ENCODE peak calls at places on chromosomes 5 and 9, in five cellular contexts. One of them, this sample, is unnamed.

GRCh38 chr5:6790346-6790865 is 77.2 kb downstream of the TENT4A start:
- DNase-seq in CD4-positive, alpha-beta memory T cell: no peak
- DNase-seq in skeletal muscle cell: no peak
- DNase-seq in bronchial epithelial cell: no peak
- DNase-seq in mammary epithelial cell: no peak
- DNase-seq in this sample: no peak

GRCh38 chr5:152688561-152689274 is 283.6 kb upstream of the NMUR2 start:
- DNase-seq in skeletal muscle cell: peak; percentile 90
- DNase-seq in CD4-positive, alpha-beta memory T cell: no peak
- DNase-seq in bronchial epithelial cell: peak; percentile 88
- DNase-seq in mammary epithelial cell: peak; percentile 92
- DNase-seq in this sample: no peak

GRCh38 chr5:180470966-180471582 is 23.1 kb upstream of the CNOT6 start:
- DNase-seq in skeletal muscle cell: peak; percentile 19
- DNase-seq in bronchial epithelial cell: peak; percentile 38
- DNase-seq in CD4-positive, alpha-beta memory T cell: peak; percentile 40
- DNase-seq in mammary epithelial cell: peak; percentile 12
- DNase-seq in this sample: peak; percentile 52

GRCh38 chr5:60545526-60545925 is 154.4 kb downstream of the DEPDC1B start:
- DNase-seq in bronchial epithelial cell: no peak
- DNase-seq in mammary epithelial cell: no peak
- DNase-seq in CD4-positive, alpha-beta memory T cell: no peak
- DNase-seq in skeletal muscle cell: no peak
- DNase-seq in this sample: no peak

GRCh38 chr5:334903-335739 is 13.6 kb downstream of the AHRR start:
- DNase-seq in CD4-positive, alpha-beta memory T cell: no peak
- DNase-seq in bronchial epithelial cell: no peak
- DNase-seq in mammary epithelial cell: no peak
- DNase-seq in skeletal muscle cell: no peak
- DNase-seq in this sample: peak; percentile 62

GRCh38 chr9:133333011-133333410 is 3.0 kb downstream of the SURF6 start:
- DNase-seq in mammary epithelial cell: no peak
- DNase-seq in bronchial epithelial cell: no peak
- DNase-seq in skeletal muscle cell: no peak
- DNase-seq in CD4-positive, alpha-beta memory T cell: no peak
- DNase-seq in this sample: no peak

GRCh38 chr5:138111181-138111580 is 27.3 kb downstream of the WNT8A start:
- DNase-seq in skeletal muscle cell: no peak
- DNase-seq in mammary epithelial cell: no peak
- DNase-seq in bronchial epithelial cell: no peak
- DNase-seq in CD4-positive, alpha-beta memory T cell: no peak
- DNase-seq in this sample: no peak

GRCh38 chr9:2231831-2232230 is 216.7 kb downstream of the SMARCA2 start:
- DNase-seq in bronchial epithelial cell: no peak
- DNase-seq in CD4-positive, alpha-beta memory T cell: no peak
- DNase-seq in skeletal muscle cell: peak; percentile 70
- DNase-seq in mammary epithelial cell: peak; percentile 32
- DNase-seq in this sample: no peak

GRCh38 chr9:110101531-110102161 is 106.3 kb downstream of the C9orf152 start:
- DNase-seq in CD4-positive, alpha-beta memory T cell: no peak
- DNase-seq in mammary epithelial cell: no peak
- DNase-seq in bronchial epithelial cell: no peak
- DNase-seq in skeletal muscle cell: no peak
- DNase-seq in this sample: peak; percentile 53

GRCh38 chr9:77013932-77014596 is 5.4 kb upstream of the FOXB2 start:
- DNase-seq in bronchial epithelial cell: no peak
- DNase-seq in CD4-positive, alpha-beta memory T cell: no peak
- DNase-seq in skeletal muscle cell: no peak
- DNase-seq in mammary epithelial cell: no peak
- DNase-seq in this sample: no peak

GRCh38 chr5:121816164-121816563 is 35.5 kb upstream of the FTMT start:
- DNase-seq in bronchial epithelial cell: no peak
- DNase-seq in CD4-positive, alpha-beta memory T cell: no peak
- DNase-seq in skeletal muscle cell: no peak
- DNase-seq in mammary epithelial cell: no peak
- DNase-seq in this sample: no peak

GRCh38 chr9:21993007-21993406 is 1.2 kb downstream of the CDKN2A start:
- DNase-seq in mammary epithelial cell: no peak
- DNase-seq in bronchial epithelial cell: no peak
- DNase-seq in CD4-positive, alpha-beta memory T cell: no peak
- DNase-seq in skeletal muscle cell: no peak
- DNase-seq in this sample: no peak

GRCh38 chr9:126676685-126677143 is 63.0 kb downstream of the LMX1B start:
- DNase-seq in mammary epithelial cell: peak; percentile 46
- DNase-seq in bronchial epithelial cell: no peak
- DNase-seq in skeletal muscle cell: no peak
- DNase-seq in CD4-positive, alpha-beta memory T cell: no peak
- DNase-seq in this sample: no peak

GRCh38 chr9:38008168-38009034 is 60.6 kb downstream of the SHB start:
- DNase-seq in mammary epithelial cell: peak; percentile 91
- DNase-seq in CD4-positive, alpha-beta memory T cell: no peak
- DNase-seq in bronchial epithelial cell: peak; percentile 99
- DNase-seq in skeletal muscle cell: no peak
- DNase-seq in this sample: peak; percentile 59

GRCh38 chr9:88532320-88532719 is 2.7 kb upstream of the NXNL2 start:
- DNase-seq in mammary epithelial cell: no peak
- DNase-seq in CD4-positive, alpha-beta memory T cell: no peak
- DNase-seq in bronchial epithelial cell: peak; percentile 29
- DNase-seq in skeletal muscle cell: peak; percentile 78
- DNase-seq in this sample: peak; percentile 71

GRCh38 chr9:26292943-26293342 is 599.7 kb downstream of the CAAP1 start:
- DNase-seq in skeletal muscle cell: peak; percentile 40
- DNase-seq in mammary epithelial cell: peak; percentile 45
- DNase-seq in CD4-positive, alpha-beta memory T cell: no peak
- DNase-seq in bronchial epithelial cell: no peak
- DNase-seq in this sample: no peak

GRCh38 chr5:178469975-178470692 is 120.1 kb downstream of the COL23A1 start:
- DNase-seq in mammary epithelial cell: no peak
- DNase-seq in bronchial epithelial cell: no peak
- DNase-seq in skeletal muscle cell: no peak
- DNase-seq in CD4-positive, alpha-beta memory T cell: no peak
- DNase-seq in this sample: no peak

GRCh38 chr5:34895641-34896419 is 19.5 kb downstream of the RAD1 start:
- DNase-seq in bronchial epithelial cell: no peak
- DNase-seq in skeletal muscle cell: peak; percentile 22
- DNase-seq in CD4-positive, alpha-beta memory T cell: no peak
- DNase-seq in mammary epithelial cell: no peak
- DNase-seq in this sample: no peak

GRCh38 chr5:77209495-77210090 is 887 bp upstream of the PDE8B start:
- DNase-seq in CD4-positive, alpha-beta memory T cell: no peak
- DNase-seq in bronchial epithelial cell: no peak
- DNase-seq in skeletal muscle cell: no peak
- DNase-seq in mammary epithelial cell: no peak
- DNase-seq in this sample: no peak
- H3K4me3 ChIP-seq in CD4-positive, alpha-beta memory T cell: no peak overlapping the region
- H3K4me3 ChIP-seq in bronchial epithelial cell: no peak overlapping the region
- H3K4me3 ChIP-seq in skeletal muscle cell: no peak overlapping the region
- H3K4me3 ChIP-seq in mammary epithelial cell: no peak overlapping the region
- H3K4me3 ChIP-seq in this sample: no peak overlapping the region

GRCh38 chr5:157182143-157182757 is 1.6 kb downstream of the ITK start:
- DNase-seq in CD4-positive, alpha-beta memory T cell: no peak
- DNase-seq in mammary epithelial cell: no peak
- DNase-seq in skeletal muscle cell: no peak
- DNase-seq in bronchial epithelial cell: no peak
- DNase-seq in this sample: no peak
- H3K4me3 ChIP-seq in CD4-positive, alpha-beta memory T cell: peak overlapping the region; percentile 83
- H3K4me3 ChIP-seq in mammary epithelial cell: no peak overlapping the region
- H3K4me3 ChIP-seq in skeletal muscle cell: no peak overlapping the region
- H3K4me3 ChIP-seq in bronchial epithelial cell: no peak overlapping the region
- H3K4me3 ChIP-seq in this sample: peak overlapping the region; percentile 62

GRCh38 chr9:124415102-124415851 is at the start of gene PSMB7:
- DNase-seq in mammary epithelial cell: peak; percentile 90
- DNase-seq in bronchial epithelial cell: peak; percentile 92
- DNase-seq in CD4-positive, alpha-beta memory T cell: peak; percentile 96
- DNase-seq in skeletal muscle cell: peak; percentile 83
- DNase-seq in this sample: peak; percentile 97
- H3K4me3 ChIP-seq in mammary epithelial cell: peak within 1 kb of the TSS; percentile 82
- H3K4me3 ChIP-seq in bronchial epithelial cell: peak within 1 kb of the TSS; percentile 55
- H3K4me3 ChIP-seq in CD4-positive, alpha-beta memory T cell: peak within 1 kb of the TSS; percentile 98
- H3K4me3 ChIP-seq in skeletal muscle cell: peak within 1 kb of the TSS; percentile 93
- H3K4me3 ChIP-seq in this sample: peak within 1 kb of the TSS; percentile 98

GRCh38 chr9:127968046-127968445 is 12.7 kb downstream of the EEIG1 start:
- DNase-seq in CD4-positive, alpha-beta memory T cell: no peak
- DNase-seq in mammary epithelial cell: peak; percentile 86
- DNase-seq in skeletal muscle cell: no peak
- DNase-seq in bronchial epithelial cell: peak; percentile 91
- DNase-seq in this sample: no peak

GRCh38 chr9:127963359-127964064 is 17.3 kb downstream of the EEIG1 start:
- DNase-seq in skeletal muscle cell: no peak
- DNase-seq in CD4-positive, alpha-beta memory T cell: no peak
- DNase-seq in bronchial epithelial cell: no peak
- DNase-seq in mammary epithelial cell: no peak
- DNase-seq in this sample: no peak

GRCh38 chr9:127966416-127967150 is 14.2 kb downstream of the EEIG1 start:
- DNase-seq in bronchial epithelial cell: no peak
- DNase-seq in CD4-positive, alpha-beta memory T cell: no peak
- DNase-seq in mammary epithelial cell: no peak
- DNase-seq in skeletal muscle cell: no peak
- DNase-seq in this sample: no peak

GRCh38 chr9:127967151-127967809 is 13.5 kb downstream of the EEIG1 start:
- DNase-seq in mammary epithelial cell: no peak
- DNase-seq in CD4-positive, alpha-beta memory T cell: no peak
- DNase-seq in bronchial epithelial cell: no peak
- DNase-seq in skeletal muscle cell: no peak
- DNase-seq in this sample: no peak

DNA sequence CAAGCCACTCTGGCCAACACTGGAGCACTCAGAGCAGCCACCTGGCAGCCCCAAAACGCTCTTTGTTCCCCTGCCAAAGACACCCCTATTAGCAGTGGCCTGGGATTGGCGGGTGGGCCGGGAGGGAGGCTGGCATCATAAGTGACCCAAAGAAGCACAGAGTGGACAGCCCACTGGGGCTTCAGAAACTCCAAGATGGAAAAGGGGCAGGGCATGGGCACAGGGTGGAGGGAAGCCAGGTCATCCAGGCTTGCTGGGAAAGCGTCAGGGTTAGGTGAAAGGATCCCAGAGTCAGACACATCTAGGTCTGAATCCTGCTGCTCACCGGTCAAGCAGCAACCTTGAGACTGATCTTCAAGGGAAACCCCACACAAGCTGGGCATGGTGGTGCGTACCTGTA is 14.8 kb downstream of the EEIG1 start:
- DNase-seq in skeletal muscle cell: no peak
- DNase-seq in bronchial epithelial cell: no peak
- DNase-seq in mammary epithelial cell: no peak
- DNase-seq in CD4-positive, alpha-beta memory T cell: no peak
- DNase-seq in this sample: no peak
- H3K4me3 ChIP-seq in skeletal muscle cell: no peak overlapping the region
- H3K4me3 ChIP-seq in bronchial epithelial cell: no peak overlapping the region
- H3K4me3 ChIP-seq in mammary epithelial cell: no peak overlapping the region
- H3K4me3 ChIP-seq in CD4-positive, alpha-beta memory T cell: no peak overlapping the region
- H3K4me3 ChIP-seq in this sample: no peak overlapping the region

DNA sequence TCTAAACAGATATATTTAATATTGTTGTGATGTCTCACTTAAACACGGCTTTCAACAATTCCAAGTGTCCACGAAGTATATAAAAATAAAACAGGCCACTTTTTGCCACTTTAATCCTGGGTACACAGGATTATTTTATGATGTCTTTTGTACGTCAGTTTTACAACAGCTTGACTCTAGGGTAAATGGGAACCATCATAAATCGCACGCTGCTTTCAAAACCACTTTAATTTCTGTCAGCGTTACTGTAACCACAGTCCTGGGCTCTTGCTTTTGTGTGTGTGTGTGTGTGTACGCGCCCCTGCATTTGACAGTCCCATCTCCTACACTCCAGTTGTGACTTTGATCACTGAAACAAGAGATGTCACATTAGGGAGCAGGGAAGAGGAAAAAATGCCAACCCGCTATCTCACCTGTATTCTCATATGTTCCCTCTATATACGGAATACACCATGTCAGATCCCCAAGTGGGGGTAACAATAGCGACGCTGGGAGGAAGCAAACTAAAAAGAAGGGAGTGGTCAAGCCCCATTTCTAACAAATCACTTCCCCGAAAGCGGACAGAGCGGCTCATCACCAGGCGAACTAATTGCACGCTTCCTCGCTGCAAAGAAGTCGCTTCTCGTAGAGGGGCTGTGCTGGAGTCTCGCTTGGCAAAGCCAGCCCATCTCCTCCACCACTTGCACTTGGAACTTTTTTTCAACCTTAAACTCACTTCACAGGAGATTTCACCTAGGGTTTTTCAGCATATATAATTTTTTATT is 1.1 kb downstream of the BNC2 start:
- DNase-seq in CD4-positive, alpha-beta memory T cell: no peak
- DNase-seq in skeletal muscle cell: no peak
- DNase-seq in bronchial epithelial cell: no peak
- DNase-seq in mammary epithelial cell: no peak
- DNase-seq in this sample: no peak
- H3K4me3 ChIP-seq in CD4-positive, alpha-beta memory T cell: no peak overlapping the region
- H3K4me3 ChIP-seq in skeletal muscle cell: peak overlapping the region; percentile 86
- H3K4me3 ChIP-seq in bronchial epithelial cell: no peak overlapping the region
- H3K4me3 ChIP-seq in mammary epithelial cell: no peak overlapping the region
- H3K4me3 ChIP-seq in this sample: no peak overlapping the region

GRCh38 chr5:71586052-71586940 is 844 bp upstream of the MCCC2 start:
- DNase-seq in bronchial epithelial cell: no peak
- DNase-seq in mammary epithelial cell: peak; percentile 64
- DNase-seq in CD4-positive, alpha-beta memory T cell: no peak
- DNase-seq in skeletal muscle cell: no peak
- DNase-seq in this sample: no peak

GRCh38 chr5:71586941-71587708 is at the start of gene MCCC2:
- DNase-seq in mammary epithelial cell: peak; percentile 97
- DNase-seq in skeletal muscle cell: peak; percentile 86
- DNase-seq in bronchial epithelial cell: peak; percentile 90
- DNase-seq in CD4-positive, alpha-beta memory T cell: peak; percentile 96
- DNase-seq in this sample: peak; percentile 83

GRCh38 chr5:71589903-71590302 is 2.8 kb downstream of the MCCC2 start:
- DNase-seq in CD4-positive, alpha-beta memory T cell: no peak
- DNase-seq in bronchial epithelial cell: no peak
- DNase-seq in mammary epithelial cell: no peak
- DNase-seq in skeletal muscle cell: no peak
- DNase-seq in this sample: no peak

GRCh38 chr5:71587709-71588532 is 781 bp downstream of the MCCC2 start:
- DNase-seq in skeletal muscle cell: no peak
- DNase-seq in bronchial epithelial cell: no peak
- DNase-seq in CD4-positive, alpha-beta memory T cell: no peak
- DNase-seq in mammary epithelial cell: no peak
- DNase-seq in this sample: no peak

GRCh38 chr5:71588533-71588885 is 1.4 kb downstream of the MCCC2 start:
- DNase-seq in CD4-positive, alpha-beta memory T cell: no peak
- DNase-seq in mammary epithelial cell: no peak
- DNase-seq in skeletal muscle cell: no peak
- DNase-seq in bronchial epithelial cell: no peak
- DNase-seq in this sample: no peak
- H3K4me3 ChIP-seq in CD4-positive, alpha-beta memory T cell: no peak overlapping the region
- H3K4me3 ChIP-seq in mammary epithelial cell: peak overlapping the region; percentile 74
- H3K4me3 ChIP-seq in skeletal muscle cell: no peak overlapping the region
- H3K4me3 ChIP-seq in bronchial epithelial cell: no peak overlapping the region
- H3K4me3 ChIP-seq in this sample: no peak overlapping the region

GRCh38 chr5:164798110-164798509 is 1292.7 kb downstream of the MAT2B start:
- DNase-seq in CD4-positive, alpha-beta memory T cell: no peak
- DNase-seq in mammary epithelial cell: no peak
- DNase-seq in bronchial epithelial cell: no peak
- DNase-seq in skeletal muscle cell: no peak
- DNase-seq in this sample: no peak
- H3K4me3 ChIP-seq in CD4-positive, alpha-beta memory T cell: no peak overlapping the region
- H3K4me3 ChIP-seq in mammary epithelial cell: no peak overlapping the region
- H3K4me3 ChIP-seq in bronchial epithelial cell: no peak overlapping the region
- H3K4me3 ChIP-seq in skeletal muscle cell: no peak overlapping the region
- H3K4me3 ChIP-seq in this sample: no peak overlapping the region